ENCODE peak calls at places on chromosome 17, in eight cellular contexts. U, B, Y, E, J, V, H and W are unnamed samples.

GRCh38 chr17:55708575-55708974 is 14.1 kb downstream of the TMEM100 start:
- ATAC-seq in Y (no peak), E (no peak), U (no peak), H (peak; percentile 35), J (no peak), B (no peak), V (no peak), W (no peak)

GRCh38 chr17:76032073-76032779 is 5.1 kb upstream of the EVPL start:
- ATAC-seq in V (no peak), J (no peak), B (no peak), Y (no peak), U (no peak), E (no peak), H (no peak), W (no peak)

GRCh38 chr17:63113167-63113566 is 147.1 kb downstream of the TANC2 start:
- ATAC-seq in J (no peak), B (no peak), V (no peak), H (no peak), Y (no peak), U (no peak), E (no peak), W (no peak)

GRCh38 chr17:56603486-56604238 is 10.2 kb downstream of the NOG start:
- ATAC-seq in B (no peak), H (no peak), J (no peak), V (no peak), E (no peak), U (no peak), Y (no peak), W (no peak)

GRCh38 chr17:41475421-41475820 is 5.5 kb downstream of the KRT35 start:
- ATAC-seq in H (no peak), U (no peak), E (no peak), B (no peak), J (no peak), Y (no peak), V (no peak), W (no peak)

GRCh38 chr17:50022463-50023130 is 27.6 kb upstream of the DLX3 start:
- ATAC-seq in J (no peak), E (no peak), V (no peak), B (no peak), H (no peak), U (no peak), Y (peak; percentile 47), W (no peak)

GRCh38 chr17:1697681-1698080 is 12.5 kb downstream of the TLCD2 start:
- ATAC-seq in J (no peak), E (no peak), U (no peak), H (no peak), B (no peak), Y (no peak), V (no peak), W (no peak)

GRCh38 chr17:15659663-15660062 is 24.4 kb downstream of the TRIM16 start:
- ATAC-seq in Y (peak; percentile 57), E (no peak), J (no peak), V (peak; percentile 35), B (no peak), H (no peak), U (no peak), W (no peak)

GRCh38 chr17:27551701-27552466 is 79.1 kb upstream of the LGALS9 start:
- ATAC-seq in E (no peak), U (no peak), Y (no peak), V (no peak), B (no peak), H (no peak), J (no peak), W (no peak)

GRCh38 chr17:31392002-31392855 is 754 bp downstream of the RAB11FIP4 start:
- ATAC-seq in U (no peak), H (no peak), V (no peak), Y (no peak), E (no peak), J (peak; percentile 12), B (no peak), W (peak; percentile 29)

GRCh38 chr17:14768923-14769322 is 468.0 kb downstream of the HS3ST3B1 start:
- ATAC-seq in Y (no peak), E (no peak), U (no peak), V (no peak), B (no peak), H (no peak), J (no peak), W (peak; percentile 12)